ENCODE peak calls at places on chromosomes 13 and 19, in six cellular contexts. R is endothelial cell of umbilical vein, L is sigmoid colon, C is SK-N-SH, U is breast epithelium, Z is transverse colon. A is an unnamed sample.

GRCh38 chr13:111265006-111265700 is 55.3 kb upstream of the TEX29 start:
- DNase-seq in R (no peak), L (no peak), C (no peak), U (no peak), Z (no peak), A (no peak)

GRCh38 chr13:38415233-38415632 is 65.6 kb downstream of the UFM1 start:
- DNase-seq in R (no peak), L (no peak), C (no peak), U (no peak), Z (peak; percentile 8), A (no peak)

GRCh38 chr19:31586282-31586681 is 237.0 kb upstream of the TSHZ3 start:
- DNase-seq in R (no peak), L (no peak), C (no peak), U (no peak), Z (no peak), A (no peak)

GRCh38 chr13:46359731-46360130 is 27.3 kb downstream of the RUBCNL start:
- DNase-seq in R (no peak), L (no peak), C (no peak), U (no peak), Z (no peak), A (no peak)

GRCh38 chr19:2998642-2999041 is 21.3 kb downstream of the TLE6 start:
- DNase-seq in R (no peak), L (no peak), C (no peak), U (no peak), Z (no peak), A (no peak)

GRCh38 chr19:17719730-17720486 is 628 bp downstream of the MAP1S start:
- DNase-seq in R (no peak), L (no peak), C (peak; percentile 79), U (peak; percentile 52), Z (peak; percentile 65), A (peak; percentile 85)

GRCh38 chr13:94712812-94713555 is 639 bp upstream of the SOX21 start:
- DNase-seq in R (peak; percentile 74), L (peak; percentile 66), C (peak; percentile 76), U (no peak), Z (no peak), A (no peak)

GRCh38 chr13:33918199-33918932 is 100.4 kb downstream of the RFC3 start:
- DNase-seq in R (peak; percentile 28), L (no peak), C (no peak), U (no peak), Z (no peak), A (no peak)

GRCh38 chr13:46126552-46127171 is 21.8 kb upstream of the CPB2 start:
- DNase-seq in R (peak; percentile 85), L (no peak), C (peak; percentile 68), U (peak; percentile 46), Z (peak; percentile 45), A (peak; percentile 85)

GRCh38 chr19:45547965-45548609 is 36.5 kb downstream of the OPA3 start:
- DNase-seq in R (no peak), L (no peak), C (no peak), U (peak; percentile 56), Z (peak; percentile 85), A (no peak)

GRCh38 chr13:19587635-19588300 is 26.4 kb upstream of the TPTE2 start:
- DNase-seq in R (peak; percentile 51), L (no peak), C (peak; percentile 45), U (no peak), Z (no peak), A (no peak)

GRCh38 chr13:74035881-74036280 is 98.3 kb downstream of the KLF12 start:
- DNase-seq in R (no peak), L (no peak), C (no peak), U (no peak), Z (no peak), A (no peak)

GRCh38 chr19:48196933-48197665 is 26.6 kb downstream of the ZSWIM9 start:
- DNase-seq in R (peak; percentile 42), L (no peak), C (peak; percentile 25), U (no peak), Z (no peak), A (no peak)

GRCh38 chr19:48192750-48193149 is 22.3 kb downstream of the ZSWIM9 start:
- DNase-seq in R (no peak), L (no peak), C (no peak), U (no peak), Z (no peak), A (no peak)

GRCh38 chr19:48194041-48194871 is 23.8 kb downstream of the ZSWIM9 start:
- DNase-seq in R (no peak), L (no peak), C (peak; percentile 34), U (no peak), Z (no peak), A (no peak)

GRCh38 chr19:48195106-48195830 is 24.8 kb downstream of the ZSWIM9 start:
- DNase-seq in R (no peak), L (no peak), C (peak; percentile 24), U (no peak), Z (no peak), A (no peak)

DNA sequence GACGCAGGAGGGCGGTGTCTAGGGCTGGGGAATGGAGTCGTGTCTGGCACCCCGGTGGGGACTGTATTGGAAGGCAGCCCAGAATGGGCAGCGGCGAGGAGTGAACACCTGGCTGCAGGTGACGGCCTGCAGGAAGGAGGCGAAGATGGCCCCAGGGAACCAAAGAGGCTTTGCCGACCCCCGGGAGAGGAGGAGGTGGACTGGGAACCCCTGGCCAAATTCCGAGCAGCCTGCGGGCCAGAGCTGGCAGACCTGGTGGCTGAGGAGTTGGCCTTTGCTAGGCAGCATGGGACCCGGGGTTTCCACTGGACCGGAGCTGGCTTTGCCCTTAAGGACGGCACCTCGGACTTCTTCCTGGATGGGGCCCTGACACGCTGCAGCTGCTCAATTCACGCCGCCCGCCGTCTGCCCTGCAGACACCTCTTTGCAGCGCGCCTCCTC is 25.9 kb downstream of the ZSWIM9 start:
- DNase-seq in R (no peak), L (no peak), C (peak; percentile 35), U (peak; percentile 14), Z (no peak), A (no peak)
- TF ChIP-seq POLR2AphosphoS5 in R (no peak), L (no peak), C (no peak), U (no peak), Z (no peak), A (no peak)

GRCh38 chr19:1406496-1406817 is 929 bp upstream of the DAZAP1 start:
- DNase-seq in R (no peak), L (no peak), C (no peak), U (peak; percentile 52), Z (peak; percentile 40), A (no peak)
- H3K4me1 ChIP-seq in R (peaks cover 30% of the 10 kb centered on the region), L (peaks cover 39% of the 10 kb centered on the region), C (peaks cover 6% of the 10 kb centered on the region), U (peaks cover 34% of the 10 kb centered on the region), Z (peaks cover 26% of the 10 kb centered on the region), A (peaks cover 53% of the 10 kb centered on the region)

GRCh38 chr13:52428295-52428694 is 22.1 kb downstream of the VPS36 start:
- DNase-seq in R (peak; percentile 97), L (no peak), C (peak; percentile 33), U (no peak), Z (no peak), A (no peak)
- TF ChIP-seq POLR2AphosphoS5 in R (peak; percentile 92), L (no peak), C (no peak), U (no peak), Z (no peak), A (no peak)

GRCh38 chr13:72431981-72432617 is 295.3 kb downstream of the MZT1 start:
- DNase-seq in R (no peak), L (no peak), C (no peak), U (no peak), Z (no peak), A (no peak)
- H3K4me1 ChIP-seq in R (no peaks in the 10 kb centered on the region), L (peaks cover 3% of the 10 kb centered on the region), C (peaks cover 7% of the 10 kb centered on the region), U (no peaks in the 10 kb centered on the region), Z (no peaks in the 10 kb centered on the region), A (no peaks in the 10 kb centered on the region)

DNA sequence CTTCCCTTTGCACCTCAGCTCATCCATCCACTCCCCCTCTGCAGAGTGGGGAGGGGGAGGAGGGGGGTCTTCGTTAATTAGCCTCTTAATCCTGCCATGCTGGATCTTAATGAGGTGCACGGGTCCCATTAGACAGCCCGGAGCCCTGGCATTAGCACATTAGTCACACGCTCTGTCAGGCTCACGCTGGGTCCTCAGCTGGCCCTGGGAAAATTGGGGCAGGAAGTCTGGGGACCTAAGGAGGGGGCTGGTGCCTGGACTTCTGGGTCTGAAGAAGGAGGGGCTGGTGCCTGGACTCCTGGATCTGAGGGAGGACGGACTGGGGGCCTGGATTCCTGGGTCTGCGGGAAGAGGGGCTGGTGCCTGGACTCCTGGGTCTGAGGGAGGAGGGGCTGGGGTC is 444 bp upstream of the NCCRP1 start:
- DNase-seq in R (no peak), L (no peak), C (no peak), U (no peak), Z (no peak), A (no peak)
- TF ChIP-seq POLR2AphosphoS5 in R (no peak), L (no peak), C (no peak), U (no peak), Z (no peak), A (no peak)

GRCh38 chr19:50796634-50797428 is 6.6 kb downstream of the ACP4 start:
- DNase-seq in R (no peak), L (no peak), C (no peak), U (no peak), Z (no peak), A (no peak)

GRCh38 chr19:50798116-50798942 is 8.1 kb downstream of the ACP4 start:
- DNase-seq in R (no peak), L (no peak), C (peak; percentile 28), U (no peak), Z (no peak), A (no peak)

GRCh38 chr19:50798943-50799851 is 9.0 kb downstream of the ACP4 start:
- DNase-seq in R (no peak), L (no peak), C (peak; percentile 26), U (no peak), Z (no peak), A (no peak)

GRCh38 chr19:50796128-50796633 is 6.0 kb downstream of the ACP4 start:
- DNase-seq in R (no peak), L (no peak), C (peak; percentile 36), U (no peak), Z (no peak), A (no peak)

GRCh38 chr19:50797429-50798115 is 7.4 kb downstream of the ACP4 start:
- DNase-seq in R (no peak), L (no peak), C (peak; percentile 27), U (no peak), Z (no peak), A (no peak)
- H3K4me1 ChIP-seq in R (peaks cover 1% of the 10 kb centered on the region), L (peaks cover 6% of the 10 kb centered on the region), C (peaks cover 3% of the 10 kb centered on the region), U (no peaks in the 10 kb centered on the region), Z (no peaks in the 10 kb centered on the region), A (peaks cover 3% of the 10 kb centered on the region)

GRCh38 chr19:14091086-14091884 is 734 bp upstream of the SAMD1 start:
- DNase-seq in R (peak; percentile 66), L (no peak), C (peak; percentile 93), U (peak; percentile 49), Z (peak; percentile 89), A (peak; percentile 95)
- TF ChIP-seq POLR2AphosphoS5 in R (peak; percentile 34), L (peak; percentile 73), C (no peak), U (no peak), Z (peak; percentile 83), A (peak; percentile 82)

DNA sequence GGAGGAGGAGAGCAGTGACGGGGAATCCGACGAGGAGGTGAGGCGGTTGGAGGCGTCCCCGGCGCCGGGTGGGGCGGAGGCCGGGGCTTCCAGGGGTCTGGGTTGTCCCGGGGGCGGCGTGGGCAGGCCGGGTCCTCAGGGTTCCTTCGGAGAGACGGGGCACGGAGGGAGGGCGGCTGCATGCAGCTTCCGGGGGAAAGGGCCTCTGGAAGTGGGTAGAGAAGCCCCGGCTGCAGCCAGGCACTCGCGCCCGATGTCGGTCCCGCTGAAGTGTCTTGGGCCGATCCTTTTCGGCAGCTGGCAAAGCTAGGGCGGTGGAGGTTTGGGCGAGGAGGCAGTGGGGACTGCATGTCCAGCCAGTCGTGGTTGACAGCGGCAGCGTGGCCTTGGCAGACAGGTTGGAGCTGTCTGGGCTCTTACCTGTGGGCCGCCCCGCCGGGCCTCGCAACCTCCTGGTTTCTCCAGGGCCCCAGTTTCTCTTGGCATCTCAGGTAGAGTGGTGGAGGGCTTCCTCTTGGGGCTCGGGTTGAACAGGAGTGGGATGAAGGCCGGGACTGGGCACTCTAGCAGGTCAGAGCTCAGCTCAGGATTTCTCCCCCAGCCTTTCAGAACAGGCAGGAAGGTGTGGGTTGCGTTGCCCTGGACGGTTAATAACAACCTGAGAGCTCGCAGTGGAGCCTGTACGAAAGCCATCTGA is 690 bp downstream of the KMT2B start:
- DNase-seq in R (peak; percentile 25), L (no peak), C (peak; percentile 69), U (no peak), Z (peak; percentile 49), A (peak; percentile 93)
- H3K4me1 ChIP-seq in R (peaks cover 17% of the 10 kb centered on the region), L (peaks cover 27% of the 10 kb centered on the region), C (peaks cover 5% of the 10 kb centered on the region), U (peaks cover 19% of the 10 kb centered on the region), Z (peaks cover 18% of the 10 kb centered on the region), A (peaks cover 32% of the 10 kb centered on the region)